ENCODE peak calls at places on chromosomes 5 and 9, in nine cellular contexts. One of them, this sample, is unnamed.

GRCh38 chr5:10656176-10656830 is 92.4 kb downstream of the ANKRD33B start:
- DNase-seq in NAMALWA: no peak
- DNase-seq in B cell: no peak
- DNase-seq in AG08396: no peak
- DNase-seq in AG09319: no peak
- DNase-seq in activated naive CD4-positive, alpha-beta T cell: no peak
- DNase-seq in NCI-H1105: no peak
- DNase-seq in M059J: no peak
- DNase-seq in naive B cell: no peak
- DNase-seq in this sample: no peak

GRCh38 chr9:131423171-131423581 is 29.3 kb downstream of the PRRC2B start:
- DNase-seq in NAMALWA: no peak
- DNase-seq in B cell: peak; percentile 48
- DNase-seq in AG08396: peak; percentile 83
- DNase-seq in AG09319: peak; percentile 35
- DNase-seq in activated naive CD4-positive, alpha-beta T cell: no peak
- DNase-seq in NCI-H1105: no peak
- DNase-seq in M059J: peak; percentile 95
- DNase-seq in naive B cell: no peak
- DNase-seq in this sample: peak; percentile 58

GRCh38 chr9:36632892-36633291 is 60.2 kb downstream of the MELK start:
- DNase-seq in NAMALWA: peak; percentile 57
- DNase-seq in B cell: peak; percentile 44
- DNase-seq in AG08396: peak; percentile 13
- DNase-seq in AG09319: peak; percentile 8
- DNase-seq in activated naive CD4-positive, alpha-beta T cell: no peak
- DNase-seq in NCI-H1105: no peak
- DNase-seq in M059J: peak; percentile 50
- DNase-seq in naive B cell: peak; percentile 5
- DNase-seq in this sample: no peak

GRCh38 chr5:179393078-179393477 is 47.8 kb upstream of the ADAMTS2 start:
- DNase-seq in NAMALWA: peak; percentile 21
- DNase-seq in B cell: no peak
- DNase-seq in AG08396: no peak
- DNase-seq in AG09319: no peak
- DNase-seq in activated naive CD4-positive, alpha-beta T cell: no peak
- DNase-seq in NCI-H1105: no peak
- DNase-seq in M059J: peak; percentile 59
- DNase-seq in naive B cell: no peak
- DNase-seq in this sample: no peak

GRCh38 chr5:179795049-179795862 is 1.5 kb downstream of the LTC4S start:
- DNase-seq in NAMALWA: no peak
- DNase-seq in B cell: no peak
- DNase-seq in AG08396: no peak
- DNase-seq in AG09319: no peak
- DNase-seq in activated naive CD4-positive, alpha-beta T cell: no peak
- DNase-seq in NCI-H1105: peak; percentile 53
- DNase-seq in M059J: peak; percentile 16
- DNase-seq in naive B cell: no peak
- DNase-seq in this sample: peak; percentile 73

GRCh38 chr5:33788922-33789321 is 102.9 kb downstream of the ADAMTS12 start:
- DNase-seq in NAMALWA: no peak
- DNase-seq in B cell: no peak
- DNase-seq in AG08396: peak; percentile 76
- DNase-seq in AG09319: peak; percentile 84
- DNase-seq in activated naive CD4-positive, alpha-beta T cell: no peak
- DNase-seq in NCI-H1105: no peak
- DNase-seq in M059J: peak; percentile 98
- DNase-seq in naive B cell: no peak
- DNase-seq in this sample: no peak

GRCh38 chr5:64811050-64811640 is 42.4 kb downstream of the CWC27 start:
- DNase-seq in NAMALWA: peak; percentile 67
- DNase-seq in B cell: peak; percentile 53
- DNase-seq in AG08396: peak; percentile 22
- DNase-seq in AG09319: peak; percentile 40
- DNase-seq in activated naive CD4-positive, alpha-beta T cell: no peak
- DNase-seq in NCI-H1105: no peak
- DNase-seq in M059J: peak; percentile 52
- DNase-seq in naive B cell: peak; percentile 22
- DNase-seq in this sample: peak; percentile 18

GRCh38 chr5:122156724-122157325 is 27.5 kb downstream of the ZNF474 start:
- DNase-seq in NAMALWA: peak; percentile 44
- DNase-seq in B cell: no peak
- DNase-seq in AG08396: no peak
- DNase-seq in AG09319: no peak
- DNase-seq in activated naive CD4-positive, alpha-beta T cell: no peak
- DNase-seq in NCI-H1105: no peak
- DNase-seq in M059J: peak; percentile 66
- DNase-seq in naive B cell: no peak
- DNase-seq in this sample: no peak

GRCh38 chr5:101720033-101720432 is 576.1 kb downstream of the SLCO4C1 start:
- DNase-seq in NAMALWA: no peak
- DNase-seq in B cell: no peak
- DNase-seq in AG08396: no peak
- DNase-seq in AG09319: no peak
- DNase-seq in activated naive CD4-positive, alpha-beta T cell: no peak
- DNase-seq in NCI-H1105: no peak
- DNase-seq in M059J: peak; percentile 3
- DNase-seq in naive B cell: no peak
- DNase-seq in this sample: no peak

GRCh38 chr5:122138356-122138755 is 9.0 kb downstream of the ZNF474 start:
- DNase-seq in NAMALWA: no peak
- DNase-seq in B cell: no peak
- DNase-seq in AG08396: no peak
- DNase-seq in AG09319: no peak
- DNase-seq in activated naive CD4-positive, alpha-beta T cell: no peak
- DNase-seq in NCI-H1105: no peak
- DNase-seq in M059J: no peak
- DNase-seq in naive B cell: no peak
- DNase-seq in this sample: no peak

GRCh38 chr5:41747291-41747690 is 122.9 kb downstream of the OXCT1 start:
- DNase-seq in NAMALWA: no peak
- DNase-seq in B cell: no peak
- DNase-seq in AG08396: no peak
- DNase-seq in AG09319: no peak
- DNase-seq in activated naive CD4-positive, alpha-beta T cell: no peak
- DNase-seq in NCI-H1105: peak; percentile 13
- DNase-seq in M059J: peak; percentile 42
- DNase-seq in naive B cell: no peak
- DNase-seq in this sample: no peak

GRCh38 chr5:139767960-139768359 is 27.6 kb upstream of the PSD2 start:
- DNase-seq in NAMALWA: no peak
- DNase-seq in B cell: no peak
- DNase-seq in AG08396: no peak
- DNase-seq in AG09319: no peak
- DNase-seq in activated naive CD4-positive, alpha-beta T cell: no peak
- DNase-seq in NCI-H1105: no peak
- DNase-seq in M059J: no peak
- DNase-seq in naive B cell: no peak
- DNase-seq in this sample: no peak

GRCh38 chr9:96871176-96871575 is 16.9 kb upstream of the ZNF782 start:
- DNase-seq in NAMALWA: no peak
- DNase-seq in B cell: no peak
- DNase-seq in AG08396: no peak
- DNase-seq in AG09319: no peak
- DNase-seq in activated naive CD4-positive, alpha-beta T cell: no peak
- DNase-seq in NCI-H1105: no peak
- DNase-seq in M059J: no peak
- DNase-seq in naive B cell: no peak
- DNase-seq in this sample: no peak

GRCh38 chr5:150436141-150436680 is 13.3 kb downstream of the RPS14 start:
- DNase-seq in NAMALWA: peak; percentile 94
- DNase-seq in B cell: peak; percentile 95
- DNase-seq in AG08396: peak; percentile 89
- DNase-seq in AG09319: peak; percentile 77
- DNase-seq in activated naive CD4-positive, alpha-beta T cell: peak; percentile 87
- DNase-seq in NCI-H1105: peak; percentile 52
- DNase-seq in M059J: peak; percentile 77
- DNase-seq in naive B cell: peak; percentile 87
- DNase-seq in this sample: peak; percentile 92

GRCh38 chr9:114025196-114025753 is 52.8 kb downstream of the AMBP start:
- DNase-seq in NAMALWA: no peak
- DNase-seq in B cell: no peak
- DNase-seq in AG08396: no peak
- DNase-seq in AG09319: no peak
- DNase-seq in activated naive CD4-positive, alpha-beta T cell: no peak
- DNase-seq in NCI-H1105: no peak
- DNase-seq in M059J: peak; percentile 41
- DNase-seq in naive B cell: no peak
- DNase-seq in this sample: peak; percentile 15

GRCh38 chr5:68070641-68071191 is 144.8 kb upstream of the PIK3R1 start:
- DNase-seq in NAMALWA: no peak
- DNase-seq in B cell: no peak
- DNase-seq in AG08396: no peak
- DNase-seq in AG09319: peak; percentile 29
- DNase-seq in activated naive CD4-positive, alpha-beta T cell: no peak
- DNase-seq in NCI-H1105: no peak
- DNase-seq in M059J: no peak
- DNase-seq in naive B cell: no peak
- DNase-seq in this sample: no peak

GRCh38 chr5:59592101-59592500 is 301.4 kb downstream of the PDE4D start:
- DNase-seq in NAMALWA: no peak
- DNase-seq in B cell: no peak
- DNase-seq in AG08396: peak; percentile 7
- DNase-seq in AG09319: no peak
- DNase-seq in activated naive CD4-positive, alpha-beta T cell: no peak
- DNase-seq in NCI-H1105: no peak
- DNase-seq in M059J: peak; percentile 34
- DNase-seq in naive B cell: no peak
- DNase-seq in this sample: peak; percentile 29

GRCh38 chr5:2752059-2752874 is 790 bp upstream of the IRX2 start:
- DNase-seq in NAMALWA: no peak
- DNase-seq in B cell: no peak
- DNase-seq in AG08396: peak; percentile 39
- DNase-seq in AG09319: no peak
- DNase-seq in activated naive CD4-positive, alpha-beta T cell: no peak
- DNase-seq in NCI-H1105: peak; percentile 45
- DNase-seq in M059J: no peak
- DNase-seq in naive B cell: no peak
- DNase-seq in this sample: no peak

This sample was measured in colonic mucosa.